ENCODE peak calls at places on chromosomes 12 and 14, in ten cellular contexts. One of them, this sample, is unnamed.
A peak's percentile ranks its signal among the peaks of the same experiment; 100 is the strongest.

GRCh38 chr14:25009891-25010290 is 40.1 kb downstream of the STXBP6 start:
- DNase-seq in suprapubic skin: no peak
- DNase-seq in uterus: no peak
- DNase-seq in ovary: no peak
- DNase-seq in tibial nerve: no peak
- DNase-seq in transverse colon: no peak
- DNase-seq in testis: no peak
- DNase-seq in adrenal gland: no peak
- DNase-seq in IMR-90: peak; percentile 39
- DNase-seq in A549: no peak
- DNase-seq in this sample: no peak

GRCh38 chr12:126083931-126084330 is 1018.7 kb downstream of the AACS start:
- DNase-seq in testis: no peak
- DNase-seq in suprapubic skin: no peak
- DNase-seq in transverse colon: no peak
- DNase-seq in adrenal gland: no peak
- DNase-seq in ovary: no peak
- DNase-seq in uterus: no peak
- DNase-seq in A549: no peak
- DNase-seq in IMR-90: no peak
- DNase-seq in tibial nerve: no peak
- DNase-seq in this sample: no peak

GRCh38 chr14:52563120-52563519 is 10.5 kb downstream of the GPR137C start:
- DNase-seq in ovary: no peak
- DNase-seq in IMR-90: peak; percentile 87
- DNase-seq in A549: no peak
- DNase-seq in tibial nerve: no peak
- DNase-seq in testis: no peak
- DNase-seq in adrenal gland: no peak
- DNase-seq in transverse colon: no peak
- DNase-seq in uterus: no peak
- DNase-seq in suprapubic skin: no peak
- DNase-seq in this sample: no peak

GRCh38 chr14:101635238-101636080 is 74.2 kb downstream of the DIO3 start:
- DNase-seq in tibial nerve: no peak
- DNase-seq in IMR-90: no peak
- DNase-seq in uterus: no peak
- DNase-seq in suprapubic skin: no peak
- DNase-seq in adrenal gland: no peak
- DNase-seq in transverse colon: no peak
- DNase-seq in A549: no peak
- DNase-seq in testis: no peak
- DNase-seq in ovary: no peak
- DNase-seq in this sample: no peak

GRCh38 chr14:77026930-77027537 is 1.5 kb downstream of the IRF2BPL start:
- DNase-seq in ovary: peak; percentile 65
- DNase-seq in tibial nerve: no peak
- DNase-seq in transverse colon: no peak
- DNase-seq in testis: no peak
- DNase-seq in uterus: peak; percentile 41
- DNase-seq in adrenal gland: no peak
- DNase-seq in A549: no peak
- DNase-seq in IMR-90: peak; percentile 54
- DNase-seq in suprapubic skin: peak; percentile 82
- DNase-seq in this sample: no peak

GRCh38 chr12:6672143-6672542 is 9.2 kb upstream of the ING4 start:
- DNase-seq in A549: no peak
- DNase-seq in transverse colon: no peak
- DNase-seq in IMR-90: no peak
- DNase-seq in tibial nerve: no peak
- DNase-seq in testis: no peak
- DNase-seq in adrenal gland: no peak
- DNase-seq in uterus: no peak
- DNase-seq in ovary: no peak
- DNase-seq in suprapubic skin: no peak
- DNase-seq in this sample: no peak

GRCh38 chr14:68986926-68987652 is 8.0 kb upstream of the ACTN1 start:
- DNase-seq in adrenal gland: no peak
- DNase-seq in transverse colon: no peak
- DNase-seq in tibial nerve: no peak
- DNase-seq in IMR-90: peak; percentile 6
- DNase-seq in ovary: no peak
- DNase-seq in A549: no peak
- DNase-seq in suprapubic skin: no peak
- DNase-seq in uterus: no peak
- DNase-seq in testis: peak; percentile 68
- DNase-seq in this sample: no peak

GRCh38 chr14:71363961-71364360 is 456.7 kb downstream of the PCNX1 start:
- DNase-seq in suprapubic skin: no peak
- DNase-seq in uterus: no peak
- DNase-seq in transverse colon: no peak
- DNase-seq in IMR-90: peak; percentile 79
- DNase-seq in tibial nerve: no peak
- DNase-seq in A549: no peak
- DNase-seq in adrenal gland: no peak
- DNase-seq in ovary: no peak
- DNase-seq in testis: peak; percentile 44
- DNase-seq in this sample: no peak

GRCh38 chr14:103858063-103858820 is 10.9 kb upstream of the PPP1R13B start:
- DNase-seq in A549: no peak
- DNase-seq in ovary: no peak
- DNase-seq in testis: no peak
- DNase-seq in tibial nerve: no peak
- DNase-seq in IMR-90: no peak
- DNase-seq in suprapubic skin: no peak
- DNase-seq in uterus: no peak
- DNase-seq in adrenal gland: no peak
- DNase-seq in transverse colon: no peak
- DNase-seq in this sample: no peak

GRCh38 chr14:96247031-96247430 is 9.0 kb upstream of the BDKRB1 start:
- DNase-seq in suprapubic skin: no peak
- DNase-seq in ovary: no peak
- DNase-seq in transverse colon: no peak
- DNase-seq in A549: no peak
- DNase-seq in tibial nerve: no peak
- DNase-seq in IMR-90: no peak
- DNase-seq in uterus: no peak
- DNase-seq in adrenal gland: no peak
- DNase-seq in testis: no peak
- DNase-seq in this sample: no peak

GRCh38 chr14:95260537-95261440 is 58.9 kb downstream of the CLMN start:
- DNase-seq in uterus: no peak
- DNase-seq in transverse colon: no peak
- DNase-seq in suprapubic skin: peak; percentile 44
- DNase-seq in tibial nerve: no peak
- DNase-seq in A549: no peak
- DNase-seq in adrenal gland: no peak
- DNase-seq in IMR-90: peak; percentile 39
- DNase-seq in testis: no peak
- DNase-seq in ovary: no peak
- DNase-seq in this sample: no peak

GRCh38 chr12:100337727-100338126 is 19.1 kb upstream of the SLC17A8 start:
- DNase-seq in testis: peak; percentile 32
- DNase-seq in adrenal gland: no peak
- DNase-seq in suprapubic skin: no peak
- DNase-seq in uterus: no peak
- DNase-seq in IMR-90: no peak
- DNase-seq in A549: no peak
- DNase-seq in ovary: no peak
- DNase-seq in tibial nerve: no peak
- DNase-seq in transverse colon: peak; percentile 43
- DNase-seq in this sample: peak; percentile 68

GRCh38 chr12:75766263-75767160 is 255.1 kb upstream of the KRR1 start:
- DNase-seq in testis: no peak
- DNase-seq in tibial nerve: no peak
- DNase-seq in transverse colon: no peak
- DNase-seq in uterus: no peak
- DNase-seq in suprapubic skin: no peak
- DNase-seq in ovary: no peak
- DNase-seq in A549: peak; percentile 75
- DNase-seq in adrenal gland: peak; percentile 69
- DNase-seq in IMR-90: peak; percentile 80
- DNase-seq in this sample: no peak

GRCh38 chr14:35687335-35687939 is 121.7 kb downstream of the RALGAPA1 start:
- DNase-seq in suprapubic skin: no peak
- DNase-seq in A549: peak; percentile 4
- DNase-seq in transverse colon: peak; percentile 15
- DNase-seq in testis: peak; percentile 46
- DNase-seq in uterus: no peak
- DNase-seq in adrenal gland: no peak
- DNase-seq in tibial nerve: no peak
- DNase-seq in IMR-90: peak; percentile 68
- DNase-seq in ovary: no peak
- DNase-seq in this sample: peak; percentile 40

DNA sequence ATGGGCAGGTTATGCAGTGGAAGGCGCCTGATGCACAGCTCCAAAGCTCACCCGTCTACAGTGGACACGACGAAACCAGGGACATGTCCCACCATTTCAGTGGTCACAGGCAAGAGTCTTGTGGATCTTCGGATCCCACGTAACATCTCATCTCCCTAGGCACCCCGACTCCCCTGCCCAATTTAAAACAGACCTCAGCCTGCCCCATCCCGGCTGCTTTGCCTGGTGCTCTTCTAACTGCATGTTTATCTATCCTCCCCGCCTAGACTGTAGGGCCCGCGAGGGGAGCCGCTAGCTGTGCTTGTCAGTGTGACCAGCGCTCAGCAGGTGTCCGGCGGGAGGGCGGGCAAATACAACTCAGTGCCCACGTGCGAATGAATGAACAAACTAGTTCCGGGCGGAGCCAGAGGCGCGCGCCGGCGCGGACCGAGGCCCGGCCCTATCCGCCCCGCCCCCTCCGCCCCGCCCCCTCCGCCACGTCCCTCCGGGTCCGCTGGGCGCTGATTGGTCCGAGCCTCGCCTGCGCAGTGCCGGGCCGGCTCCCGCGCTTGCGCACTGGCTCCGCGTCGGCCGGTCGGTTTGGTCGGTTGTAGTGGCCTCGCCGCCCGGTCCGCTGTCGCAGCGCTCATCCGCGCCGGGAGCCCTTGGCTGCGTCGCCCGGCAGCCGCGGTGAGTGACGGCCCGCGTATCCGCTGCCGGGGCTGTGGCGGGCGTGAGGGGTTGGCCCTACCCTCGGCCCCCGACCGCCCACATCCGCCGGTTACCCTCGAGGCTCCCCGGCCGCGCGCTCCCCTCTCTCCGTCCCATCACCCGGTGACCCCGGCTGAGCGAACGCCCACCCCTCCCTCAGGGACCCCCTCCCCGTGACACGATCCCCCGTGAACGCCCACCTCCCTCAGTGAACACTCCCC is 60.1 kb downstream of the DDX51 start:
- DNase-seq in uterus: peak; percentile 91
- DNase-seq in testis: peak; percentile 92
- DNase-seq in ovary: peak; percentile 91
- DNase-seq in A549: peak; percentile 97
- DNase-seq in IMR-90: peak; percentile 84
- DNase-seq in adrenal gland: peak; percentile 90
- DNase-seq in transverse colon: peak; percentile 92
- DNase-seq in tibial nerve: peak; percentile 69
- DNase-seq in suprapubic skin: peak; percentile 92
- DNase-seq in this sample: peak; percentile 84
- TF ChIP-seq POLR2A in uterus: peak; percentile 95
- TF ChIP-seq POLR2A in testis: peak; percentile 16
- TF ChIP-seq POLR2A in ovary: peak; percentile 92
- TF ChIP-seq POLR2A in A549: peak; percentile 99
- TF ChIP-seq POLR2A in IMR-90: peak; percentile 88
- TF ChIP-seq POLR2A in adrenal gland: peak; percentile 92
- TF ChIP-seq POLR2A in transverse colon: peak; percentile 85
- TF ChIP-seq POLR2A in tibial nerve: peak; percentile 82
- TF ChIP-seq POLR2A in suprapubic skin: peak; percentile 84
- TF ChIP-seq POLR2A in this sample: peak; percentile 70

GRCh38 chr14:75456069-75457023 is 28.5 kb downstream of the JDP2 start:
- DNase-seq in IMR-90: no peak
- DNase-seq in A549: no peak
- DNase-seq in tibial nerve: no peak
- DNase-seq in adrenal gland: no peak
- DNase-seq in ovary: no peak
- DNase-seq in uterus: no peak
- DNase-seq in suprapubic skin: no peak
- DNase-seq in testis: no peak
- DNase-seq in transverse colon: peak; percentile 48
- DNase-seq in this sample: no peak
- H3K4me1 ChIP-seq in IMR-90: peaks cover 63% of the 10 kb centered on the region
- H3K4me1 ChIP-seq in A549: peaks cover 56% of the 10 kb centered on the region
- H3K4me1 ChIP-seq in tibial nerve: no peaks in the 10 kb centered on the region
- H3K4me1 ChIP-seq in adrenal gland: peaks cover 47% of the 10 kb centered on the region
- H3K4me1 ChIP-seq in ovary: peaks cover 48% of the 10 kb centered on the region
- H3K4me1 ChIP-seq in uterus: peaks cover 35% of the 10 kb centered on the region
- H3K4me1 ChIP-seq in suprapubic skin: peaks cover 70% of the 10 kb centered on the region
- H3K4me1 ChIP-seq in testis: peaks cover 41% of the 10 kb centered on the region
- H3K4me1 ChIP-seq in transverse colon: peaks cover 60% of the 10 kb centered on the region
- H3K4me1 ChIP-seq in this sample: peaks cover 8% of the 10 kb centered on the region

DNA sequence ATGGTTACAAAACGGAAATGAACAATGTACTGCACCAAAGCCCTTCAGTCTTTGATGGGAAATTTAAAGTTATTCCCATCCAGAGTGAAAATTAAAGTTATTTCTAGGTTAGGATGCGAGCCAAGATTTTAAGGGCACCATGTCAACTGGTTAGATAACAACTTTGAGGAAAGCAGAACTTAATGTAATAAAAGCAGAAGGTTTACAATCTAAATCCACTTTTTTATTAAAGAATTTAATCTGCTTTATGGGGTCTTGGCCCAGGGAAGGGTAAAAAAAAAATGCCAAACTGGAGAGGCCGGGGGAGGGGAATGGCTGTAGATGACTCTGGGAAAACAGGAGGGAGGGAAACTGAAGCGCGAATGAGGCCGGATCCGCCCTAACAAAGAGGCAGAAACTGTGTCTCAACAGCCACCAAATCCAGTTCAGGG is 108.2 kb upstream of the ATF7IP start:
- DNase-seq in IMR-90: no peak
- DNase-seq in transverse colon: no peak
- DNase-seq in ovary: peak; percentile 87
- DNase-seq in testis: no peak
- DNase-seq in A549: no peak
- DNase-seq in suprapubic skin: no peak
- DNase-seq in tibial nerve: no peak
- DNase-seq in uterus: no peak
- DNase-seq in adrenal gland: no peak
- DNase-seq in this sample: no peak
- TF ChIP-seq POLR2A in IMR-90: no peak
- TF ChIP-seq POLR2A in transverse colon: no peak
- TF ChIP-seq POLR2A in ovary: no peak
- TF ChIP-seq POLR2A in testis: no peak
- TF ChIP-seq POLR2A in A549: no peak
- TF ChIP-seq POLR2A in suprapubic skin: no peak
- TF ChIP-seq POLR2A in tibial nerve: no peak
- TF ChIP-seq POLR2A in uterus: no peak
- TF ChIP-seq POLR2A in adrenal gland: no peak
- TF ChIP-seq POLR2A in this sample: no peak

DNA sequence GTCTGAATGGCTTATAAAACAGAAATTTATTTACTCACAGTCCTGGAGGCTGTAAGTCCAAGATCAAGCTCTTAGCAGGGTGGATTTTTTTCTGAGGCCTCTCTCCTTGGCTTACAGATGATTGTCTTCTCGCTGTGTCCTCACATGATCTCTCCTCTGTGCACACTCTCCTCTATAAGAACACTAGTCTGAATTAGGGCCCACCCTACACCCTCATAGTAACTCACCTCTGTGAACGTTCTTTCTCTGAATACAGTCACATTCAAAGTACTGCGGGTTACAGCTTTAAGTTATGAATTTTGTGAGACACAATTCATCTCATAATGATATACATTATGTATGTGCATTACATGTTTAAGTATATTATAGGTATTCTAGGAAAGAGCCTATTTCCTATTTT is 135.7 kb upstream of the ATXN7L3B start:
- DNase-seq in uterus: no peak
- DNase-seq in testis: no peak
- DNase-seq in suprapubic skin: no peak
- DNase-seq in adrenal gland: no peak
- DNase-seq in IMR-90: no peak
- DNase-seq in ovary: no peak
- DNase-seq in transverse colon: no peak
- DNase-seq in A549: peak; percentile 28
- DNase-seq in tibial nerve: no peak
- DNase-seq in this sample: no peak
- H3K4me1 ChIP-seq in uterus: no peaks in the 10 kb centered on the region
- H3K4me1 ChIP-seq in testis: no peaks in the 10 kb centered on the region
- H3K4me1 ChIP-seq in suprapubic skin: no peaks in the 10 kb centered on the region
- H3K4me1 ChIP-seq in adrenal gland: no peaks in the 10 kb centered on the region
- H3K4me1 ChIP-seq in IMR-90: no peaks in the 10 kb centered on the region
- H3K4me1 ChIP-seq in ovary: no peaks in the 10 kb centered on the region
- H3K4me1 ChIP-seq in transverse colon: no peaks in the 10 kb centered on the region
- H3K4me1 ChIP-seq in A549: peaks cover 27% of the 10 kb centered on the region
- H3K4me1 ChIP-seq in tibial nerve: no peaks in the 10 kb centered on the region
- H3K4me1 ChIP-seq in this sample: no peaks in the 10 kb centered on the region

This sample was measured in prostate gland.